ENCODE peak calls at places on chromosomes 16 and 17, in five cellular contexts. L is stimulated activated CD8-positive, alpha-beta memory T cell treated with anti-CD3 and anti-CD28 coated beads, Interleukin-4, amount 100 ng/mL, for 24 hours; D is lower leg skin; E is stimulated activated CD4-positive, alpha-beta T cell treated with anti-CD3 and anti-CD28 coated beads, Interleukin-4, amount 100 ng/mL, for 1 hour; S is cardiac muscle cell. V is an unnamed sample.

GRCh38 chr16:2026461-2027023 is at the start of gene NHERF2:
- DNase-seq in L (no peak), D (no peak), E (no peak), S (peak), V (peak)

GRCh38 chr17:69367298-69367697 is 40.4 kb upstream of the ABCA5 start:
- DNase-seq in L (no peak), D (no peak), E (no peak), S (no peak), V (no peak)

GRCh38 chr17:49003557-49004511 is 6.6 kb downstream of the IGF2BP1 start:
- DNase-seq in L (no peak), D (no peak), E (no peak), S (peak), V (no peak)

GRCh38 chr17:9780552-9780951 is 10.8 kb downstream of the DHRS7C start:
- DNase-seq in L (no peak), D (no peak), E (no peak), S (no peak), V (no peak)

GRCh38 chr17:30939059-30939689 is 17.4 kb downstream of the ADAP2 start:
- DNase-seq in L (no peak), D (no peak), E (no peak), S (no peak), V (no peak)

GRCh38 chr16:29820730-29821662 is 734 bp downstream of the MVP start:
- DNase-seq in L (no peak), D (no peak), E (peak), S (no peak), V (peak)

GRCh38 chr17:17793378-17794214 is 43.2 kb downstream of the SREBF1 start:
- DNase-seq in L (no peak), D (no peak), E (no peak), S (no peak), V (no peak)

GRCh38 chr17:63634816-63635215 is 12.6 kb downstream of the MAP3K3 start:
- DNase-seq in L (no peak), D (no peak), E (no peak), S (no peak), V (no peak)

GRCh38 chr16:21950782-21951521 is 2.2 kb upstream of the UQCRC2 start:
- DNase-seq in L (no peak), D (no peak), E (no peak), S (peak), V (peak)

GRCh38 chr17:59423137-59423703 is 91.8 kb downstream of the YPEL2 start:
- DNase-seq in L (no peak), D (no peak), E (no peak), S (peak), V (peak)

GRCh38 chr17:71792966-71793365 is 327.9 kb upstream of the SOX9 start:
- DNase-seq in L (no peak), D (no peak), E (no peak), S (peak), V (peak)

GRCh38 chr17:28216528-28216927 is 102.5 kb upstream of the TMEM97 start:
- DNase-seq in L (no peak), D (no peak), E (no peak), S (no peak), V (peak)

GRCh38 chr17:48500435-48501426 is 30.1 kb downstream of the HOXB1 start:
- DNase-seq in L (no peak), D (no peak), E (no peak), S (peak), V (no peak)

V was measured in AG08395.